ENCODE peak calls at places on chromosomes 1 and 21, in ten cellular contexts. One of them, this sample, is unnamed. For H3K4me1, the result is how much of the 10 kb centered on the place peaks cover.

GRCh38 chr1:228166170-228166936 is 749 bp downstream of the IBA57 start:
- DNase-seq in neuronal stem cell: peak
- DNase-seq in CD8-positive, alpha-beta T cell: peak
- DNase-seq in IMR-90: peak
- DNase-seq in fibroblast of lung: peak
- DNase-seq in heart right ventricle: peak
- DNase-seq in right lobe of liver: peak
- DNase-seq in cardiac muscle cell: peak
- DNase-seq in pancreas: no peak
- DNase-seq in neural progenitor cell: peak
- DNase-seq in this sample: peak

GRCh38 chr1:8122160-8122476 is 96.0 kb upstream of the ERRFI1 start:
- DNase-seq in neuronal stem cell: no peak
- DNase-seq in CD8-positive, alpha-beta T cell: no peak
- DNase-seq in IMR-90: peak
- DNase-seq in fibroblast of lung: peak
- DNase-seq in heart right ventricle: no peak
- DNase-seq in right lobe of liver: no peak
- DNase-seq in cardiac muscle cell: no peak
- DNase-seq in pancreas: no peak
- DNase-seq in neural progenitor cell: no peak
- DNase-seq in this sample: no peak

GRCh38 chr1:89089962-89090361 is 25.0 kb upstream of the GBP1 start:
- DNase-seq in neuronal stem cell: no peak
- DNase-seq in CD8-positive, alpha-beta T cell: no peak
- DNase-seq in IMR-90: no peak
- DNase-seq in fibroblast of lung: no peak
- DNase-seq in heart right ventricle: no peak
- DNase-seq in right lobe of liver: no peak
- DNase-seq in cardiac muscle cell: no peak
- DNase-seq in pancreas: no peak
- DNase-seq in neural progenitor cell: no peak
- DNase-seq in this sample: no peak

GRCh38 chr1:37410080-37410479 is 64.3 kb upstream of the ZC3H12A start:
- DNase-seq in neuronal stem cell: no peak
- DNase-seq in CD8-positive, alpha-beta T cell: no peak
- DNase-seq in IMR-90: no peak
- DNase-seq in fibroblast of lung: no peak
- DNase-seq in heart right ventricle: no peak
- DNase-seq in right lobe of liver: no peak
- DNase-seq in cardiac muscle cell: no peak
- DNase-seq in pancreas: no peak
- DNase-seq in neural progenitor cell: peak
- DNase-seq in this sample: peak

GRCh38 chr1:15509586-15509985 is 14.4 kb downstream of the CASP9 start:
- DNase-seq in neuronal stem cell: no peak
- DNase-seq in CD8-positive, alpha-beta T cell: no peak
- DNase-seq in IMR-90: no peak
- DNase-seq in fibroblast of lung: no peak
- DNase-seq in heart right ventricle: no peak
- DNase-seq in right lobe of liver: no peak
- DNase-seq in cardiac muscle cell: no peak
- DNase-seq in pancreas: no peak
- DNase-seq in neural progenitor cell: no peak
- DNase-seq in this sample: no peak

GRCh38 chr1:244291171-244291866 is 160.4 kb downstream of the ADSS2 start:
- DNase-seq in neuronal stem cell: no peak
- DNase-seq in CD8-positive, alpha-beta T cell: no peak
- DNase-seq in IMR-90: no peak
- DNase-seq in fibroblast of lung: no peak
- DNase-seq in heart right ventricle: no peak
- DNase-seq in right lobe of liver: no peak
- DNase-seq in cardiac muscle cell: no peak
- DNase-seq in pancreas: no peak
- DNase-seq in neural progenitor cell: no peak
- DNase-seq in this sample: no peak

GRCh38 chr1:225980005-225980404 is 19.1 kb downstream of the SDE2 start:
- DNase-seq in neuronal stem cell: no peak
- DNase-seq in CD8-positive, alpha-beta T cell: no peak
- DNase-seq in IMR-90: no peak
- DNase-seq in fibroblast of lung: no peak
- DNase-seq in heart right ventricle: no peak
- DNase-seq in right lobe of liver: no peak
- DNase-seq in cardiac muscle cell: no peak
- DNase-seq in pancreas: peak
- DNase-seq in neural progenitor cell: no peak
- DNase-seq in this sample: no peak

GRCh38 chr1:25243907-25244306 is 3.3 kb downstream of the RSRP1 start:
- DNase-seq in neuronal stem cell: no peak
- DNase-seq in CD8-positive, alpha-beta T cell: no peak
- DNase-seq in IMR-90: no peak
- DNase-seq in fibroblast of lung: no peak
- DNase-seq in heart right ventricle: no peak
- DNase-seq in right lobe of liver: no peak
- DNase-seq in cardiac muscle cell: no peak
- DNase-seq in pancreas: no peak
- DNase-seq in neural progenitor cell: no peak
- DNase-seq in this sample: no peak

GRCh38 chr21:42520628-42521253 is 7.1 kb downstream of the SLC37A1 start:
- DNase-seq in neuronal stem cell: no peak
- DNase-seq in CD8-positive, alpha-beta T cell: no peak
- DNase-seq in IMR-90: no peak
- DNase-seq in fibroblast of lung: no peak
- DNase-seq in heart right ventricle: no peak
- DNase-seq in right lobe of liver: no peak
- DNase-seq in cardiac muscle cell: no peak
- DNase-seq in pancreas: no peak
- DNase-seq in neural progenitor cell: peak
- DNase-seq in this sample: no peak

GRCh38 chr1:7366286-7366954 is 404.7 kb upstream of the VAMP3 start:
- DNase-seq in neuronal stem cell: no peak
- DNase-seq in CD8-positive, alpha-beta T cell: no peak
- DNase-seq in IMR-90: no peak
- DNase-seq in fibroblast of lung: no peak
- DNase-seq in heart right ventricle: peak
- DNase-seq in right lobe of liver: no peak
- DNase-seq in cardiac muscle cell: no peak
- DNase-seq in pancreas: no peak
- DNase-seq in neural progenitor cell: no peak
- DNase-seq in this sample: no peak

DNA sequence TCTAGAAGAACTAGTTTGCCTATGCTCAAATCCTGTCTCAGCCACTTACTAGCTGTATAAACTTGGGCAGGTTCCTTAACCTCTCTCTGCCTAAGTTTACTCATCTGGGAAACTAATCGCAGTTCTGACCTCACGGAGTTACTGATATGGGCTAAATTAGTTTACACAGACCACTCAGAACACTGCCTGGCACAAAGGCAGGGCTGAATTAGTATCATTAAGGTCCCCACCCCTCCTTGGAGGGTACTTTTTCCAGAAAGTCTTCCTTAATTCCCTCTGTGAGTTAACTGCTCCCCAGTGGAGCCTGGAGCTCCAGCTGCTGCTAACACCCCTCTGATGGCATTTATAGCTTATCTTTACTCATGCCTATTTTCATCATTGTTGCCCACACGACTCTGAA is 40.3 kb downstream of the SSBP3 start:
- DNase-seq in neuronal stem cell: no peak
- DNase-seq in CD8-positive, alpha-beta T cell: no peak
- DNase-seq in IMR-90: no peak
- DNase-seq in fibroblast of lung: no peak
- DNase-seq in heart right ventricle: no peak
- DNase-seq in right lobe of liver: no peak
- DNase-seq in cardiac muscle cell: no peak
- DNase-seq in pancreas: no peak
- DNase-seq in neural progenitor cell: no peak
- DNase-seq in this sample: no peak
- H3K4me1 ChIP-seq in neuronal stem cell: under half
- H3K4me1 ChIP-seq in CD8-positive, alpha-beta T cell: under half
- H3K4me1 ChIP-seq in IMR-90: under half
- H3K4me1 ChIP-seq in fibroblast of lung: under half
- H3K4me1 ChIP-seq in heart right ventricle: under half
- H3K4me1 ChIP-seq in right lobe of liver: under half
- H3K4me1 ChIP-seq in cardiac muscle cell: under half
- H3K4me1 ChIP-seq in pancreas: under half
- H3K4me1 ChIP-seq in neural progenitor cell: under half
- H3K4me1 ChIP-seq in this sample: under half

GRCh38 chr1:39776886-39777683 is 5.9 kb upstream of the OXCT2 start:
- DNase-seq in neuronal stem cell: no peak
- DNase-seq in CD8-positive, alpha-beta T cell: no peak
- DNase-seq in IMR-90: no peak
- DNase-seq in fibroblast of lung: no peak
- DNase-seq in heart right ventricle: no peak
- DNase-seq in right lobe of liver: no peak
- DNase-seq in cardiac muscle cell: no peak
- DNase-seq in pancreas: no peak
- DNase-seq in neural progenitor cell: no peak
- DNase-seq in this sample: no peak

GRCh38 chr1:39779821-39780220 is 8.7 kb upstream of the OXCT2 start:
- DNase-seq in neuronal stem cell: no peak
- DNase-seq in CD8-positive, alpha-beta T cell: no peak
- DNase-seq in IMR-90: no peak
- DNase-seq in fibroblast of lung: no peak
- DNase-seq in heart right ventricle: no peak
- DNase-seq in right lobe of liver: no peak
- DNase-seq in cardiac muscle cell: no peak
- DNase-seq in pancreas: no peak
- DNase-seq in neural progenitor cell: no peak
- DNase-seq in this sample: no peak

GRCh38 chr1:39779137-39779536 is 8.0 kb upstream of the OXCT2 start:
- DNase-seq in neuronal stem cell: no peak
- DNase-seq in CD8-positive, alpha-beta T cell: no peak
- DNase-seq in IMR-90: no peak
- DNase-seq in fibroblast of lung: no peak
- DNase-seq in heart right ventricle: no peak
- DNase-seq in right lobe of liver: no peak
- DNase-seq in cardiac muscle cell: no peak
- DNase-seq in pancreas: no peak
- DNase-seq in neural progenitor cell: no peak
- DNase-seq in this sample: no peak

GRCh38 chr1:39781349-39781715 is 7.3 kb downstream of the BMP8B start:
- DNase-seq in neuronal stem cell: no peak
- DNase-seq in CD8-positive, alpha-beta T cell: no peak
- DNase-seq in IMR-90: no peak
- DNase-seq in fibroblast of lung: no peak
- DNase-seq in heart right ventricle: no peak
- DNase-seq in right lobe of liver: no peak
- DNase-seq in cardiac muscle cell: no peak
- DNase-seq in pancreas: no peak
- DNase-seq in neural progenitor cell: no peak
- DNase-seq in this sample: no peak

GRCh38 chr1:39776400-39776713 is 5.2 kb upstream of the OXCT2 start:
- DNase-seq in neuronal stem cell: no peak
- DNase-seq in CD8-positive, alpha-beta T cell: no peak
- DNase-seq in IMR-90: no peak
- DNase-seq in fibroblast of lung: no peak
- DNase-seq in heart right ventricle: no peak
- DNase-seq in right lobe of liver: no peak
- DNase-seq in cardiac muscle cell: no peak
- DNase-seq in pancreas: no peak
- DNase-seq in neural progenitor cell: no peak
- DNase-seq in this sample: peak
- H3K4me1 ChIP-seq in neuronal stem cell: under half
- H3K4me1 ChIP-seq in CD8-positive, alpha-beta T cell: under half
- H3K4me1 ChIP-seq in IMR-90: under half
- H3K4me1 ChIP-seq in fibroblast of lung: under half
- H3K4me1 ChIP-seq in heart right ventricle: under half
- H3K4me1 ChIP-seq in right lobe of liver: under half
- H3K4me1 ChIP-seq in cardiac muscle cell: under half
- H3K4me1 ChIP-seq in pancreas: under half
- H3K4me1 ChIP-seq in neural progenitor cell: under half
- H3K4me1 ChIP-seq in this sample: under half

DNA sequence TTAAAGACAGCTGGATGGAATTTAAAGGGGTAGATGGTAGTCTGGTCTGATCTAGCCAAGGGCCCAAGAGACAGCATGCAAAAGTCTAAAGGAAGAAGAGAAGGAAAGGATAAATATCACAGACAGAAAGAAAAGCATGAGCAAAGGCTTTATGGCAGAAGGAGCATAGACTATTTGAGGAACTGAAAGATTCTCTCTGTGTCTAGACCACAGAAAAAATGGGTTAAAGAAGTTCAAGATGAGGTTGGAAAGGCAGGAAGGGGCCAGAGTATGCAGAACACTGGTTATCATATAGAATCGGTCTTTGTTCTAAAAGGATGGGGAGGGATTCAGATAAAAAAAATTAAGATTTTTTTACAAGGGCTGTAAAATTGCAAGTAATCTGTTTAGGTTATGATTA is 136.8 kb upstream of the SGIP1 start:
- DNase-seq in neuronal stem cell: no peak
- DNase-seq in CD8-positive, alpha-beta T cell: no peak
- DNase-seq in IMR-90: no peak
- DNase-seq in fibroblast of lung: no peak
- DNase-seq in heart right ventricle: no peak
- DNase-seq in right lobe of liver: no peak
- DNase-seq in cardiac muscle cell: no peak
- DNase-seq in pancreas: no peak
- DNase-seq in neural progenitor cell: no peak
- DNase-seq in this sample: no peak
- H3K4me1 ChIP-seq in neuronal stem cell: under half
- H3K4me1 ChIP-seq in CD8-positive, alpha-beta T cell: under half
- H3K4me1 ChIP-seq in IMR-90: under half
- H3K4me1 ChIP-seq in fibroblast of lung: under half
- H3K4me1 ChIP-seq in heart right ventricle: under half
- H3K4me1 ChIP-seq in right lobe of liver: under half
- H3K4me1 ChIP-seq in cardiac muscle cell: under half
- H3K4me1 ChIP-seq in pancreas: under half
- H3K4me1 ChIP-seq in neural progenitor cell: under half
- H3K4me1 ChIP-seq in this sample: under half

GRCh38 chr1:19739628-19740027 is 60.1 kb downstream of the TMCO4 start:
- DNase-seq in neuronal stem cell: no peak
- DNase-seq in CD8-positive, alpha-beta T cell: no peak
- DNase-seq in IMR-90: no peak
- DNase-seq in fibroblast of lung: no peak
- DNase-seq in heart right ventricle: no peak
- DNase-seq in right lobe of liver: peak
- DNase-seq in cardiac muscle cell: no peak
- DNase-seq in pancreas: no peak
- DNase-seq in neural progenitor cell: no peak
- DNase-seq in this sample: no peak

GRCh38 chr1:19743793-19744192 is 55.9 kb downstream of the TMCO4 start:
- DNase-seq in neuronal stem cell: no peak
- DNase-seq in CD8-positive, alpha-beta T cell: no peak
- DNase-seq in IMR-90: no peak
- DNase-seq in fibroblast of lung: no peak
- DNase-seq in heart right ventricle: no peak
- DNase-seq in right lobe of liver: no peak
- DNase-seq in cardiac muscle cell: no peak
- DNase-seq in pancreas: no peak
- DNase-seq in neural progenitor cell: no peak
- DNase-seq in this sample: no peak

GRCh38 chr1:19744886-19745285 is 54.8 kb downstream of the TMCO4 start:
- DNase-seq in neuronal stem cell: no peak
- DNase-seq in CD8-positive, alpha-beta T cell: no peak
- DNase-seq in IMR-90: no peak
- DNase-seq in fibroblast of lung: no peak
- DNase-seq in heart right ventricle: no peak
- DNase-seq in right lobe of liver: no peak
- DNase-seq in cardiac muscle cell: no peak
- DNase-seq in pancreas: no peak
- DNase-seq in neural progenitor cell: no peak
- DNase-seq in this sample: no peak

GRCh38 chr1:19744335-19744743 is 55.4 kb downstream of the TMCO4 start:
- DNase-seq in neuronal stem cell: no peak
- DNase-seq in CD8-positive, alpha-beta T cell: no peak
- DNase-seq in IMR-90: no peak
- DNase-seq in fibroblast of lung: no peak
- DNase-seq in heart right ventricle: no peak
- DNase-seq in right lobe of liver: no peak
- DNase-seq in cardiac muscle cell: no peak
- DNase-seq in pancreas: no peak
- DNase-seq in neural progenitor cell: no peak
- DNase-seq in this sample: no peak

GRCh38 chr1:19743180-19743579 is 56.5 kb downstream of the TMCO4 start:
- DNase-seq in neuronal stem cell: no peak
- DNase-seq in CD8-positive, alpha-beta T cell: no peak
- DNase-seq in IMR-90: no peak
- DNase-seq in fibroblast of lung: no peak
- DNase-seq in heart right ventricle: no peak
- DNase-seq in right lobe of liver: no peak
- DNase-seq in cardiac muscle cell: no peak
- DNase-seq in pancreas: no peak
- DNase-seq in neural progenitor cell: no peak
- DNase-seq in this sample: no peak
- H3K4me1 ChIP-seq in neuronal stem cell: under half
- H3K4me1 ChIP-seq in CD8-positive, alpha-beta T cell: under half
- H3K4me1 ChIP-seq in IMR-90: under half
- H3K4me1 ChIP-seq in fibroblast of lung: under half
- H3K4me1 ChIP-seq in heart right ventricle: under half
- H3K4me1 ChIP-seq in right lobe of liver: under half
- H3K4me1 ChIP-seq in cardiac muscle cell: under half
- H3K4me1 ChIP-seq in pancreas: under half
- H3K4me1 ChIP-seq in neural progenitor cell: under half
- H3K4me1 ChIP-seq in this sample: under half